ENCODE peak calls at places on chromosomes 6 and 20, in eight cellular contexts. H, I, F, U, M, A, W and J are unnamed samples.

GRCh38 chr6:154683756-154684523 is 49.3 kb upstream of the SCAF8 start:
- DNase-seq in H (no peak), A (no peak), W (no peak), U (no peak), M (no peak), F (no peak), I (no peak), J (no peak)

GRCh38 chr6:63403725-63404124 is 83.9 kb upstream of the LGSN start:
- DNase-seq in W (no peak), H (no peak), I (no peak), F (no peak), U (no peak), A (no peak), M (no peak), J (no peak)

GRCh38 chr20:64069614-64070243 is 6.7 kb downstream of the TCEA2 start:
- DNase-seq in H (no peak), F (no peak), U (peak), A (peak), M (no peak), W (no peak), I (no peak), J (no peak)

GRCh38 chr20:22795897-22796296 is 211.5 kb upstream of the FOXA2 start:
- DNase-seq in F (peak), H (no peak), M (no peak), W (peak), I (no peak), A (no peak), U (no peak), J (no peak)

GRCh38 chr6:14286144-14286543 is 168.6 kb downstream of the CD83 start:
- DNase-seq in F (peak), H (no peak), A (no peak), W (peak), U (no peak), I (no peak), M (no peak), J (no peak)

GRCh38 chr6:148144917-148145521 is 197.6 kb upstream of the SASH1 start:
- DNase-seq in H (peak), F (peak), I (peak), U (peak), M (peak), A (peak), W (no peak), J (peak)

GRCh38 chr6:131013495-131013894 is 49.5 kb downstream of the EPB41L2 start:
- DNase-seq in H (no peak), W (peak), F (no peak), I (no peak), U (no peak), M (no peak), A (no peak), J (no peak)

GRCh38 chr6:136284909-136285308 is 4.7 kb downstream of the BCLAF1 start:
- DNase-seq in H (no peak), M (no peak), F (no peak), U (no peak), W (peak), I (no peak), A (no peak), J (no peak)

GRCh38 chr6:41167173-41167963 is 4.5 kb upstream of the TREM2 start:
- DNase-seq in U (peak), I (no peak), A (no peak), M (no peak), W (no peak), H (no peak), F (no peak), J (no peak)

GRCh38 chr20:49612127-49612738 is 44.3 kb upstream of the PTGIS start:
- DNase-seq in A (no peak), F (no peak), M (no peak), U (no peak), W (no peak), H (no peak), I (no peak), J (no peak)

GRCh38 chr6:41424370-41425058 is 89.1 kb downstream of the NCR2 start:
- DNase-seq in A (peak), M (peak), H (peak), W (no peak), I (peak), U (peak), F (peak), J (peak)

GRCh38 chr6:83429857-83430605 is 820 bp downstream of the ME1 start:
- DNase-seq in M (no peak), A (no peak), W (no peak), F (no peak), I (no peak), U (peak), H (no peak), J (no peak)

GRCh38 chr6:144566868-144567615 is 281.9 kb downstream of the UTRN start:
- DNase-seq in U (no peak), M (no peak), W (no peak), F (no peak), A (no peak), H (no peak), I (no peak), J (no peak)

GRCh38 chr20:50399917-50400704 is 110.1 kb upstream of the PTPN1 start:
- DNase-seq in U (no peak), W (no peak), I (no peak), F (no peak), M (no peak), A (no peak), H (no peak), J (no peak)

GRCh38 chr20:62795023-62795761 is 1.1 kb upstream of the MRGBP start:
- DNase-seq in I (peak), H (peak), F (no peak), W (no peak), M (peak), A (peak), U (peak), J (peak)

GRCh38 chr20:53884859-53885654 is 185.3 kb downstream of the BCAS1 start:
- DNase-seq in I (no peak), F (no peak), H (no peak), U (no peak), A (no peak), W (no peak), M (no peak), J (peak)

GRCh38 chr6:33297406-33297955 is 1.3 kb downstream of the RGL2 start:
- DNase-seq in U (peak), F (no peak), M (no peak), I (no peak), H (no peak), W (no peak), A (peak), J (no peak)

GRCh38 chr6:114364295-114364694 is 21.5 kb upstream of the HS3ST5 start:
- DNase-seq in H (no peak), U (peak), M (no peak), I (no peak), A (no peak), F (no peak), W (peak), J (no peak)

GRCh38 chr6:157245486-157245885 is 77.8 kb downstream of the TMEM242 start:
- DNase-seq in A (peak), U (no peak), W (no peak), F (no peak), H (no peak), M (no peak), I (no peak), J (no peak)

GRCh38 chr6:33714385-33715040 is 3.0 kb upstream of the UQCC2 start:
- DNase-seq in H (no peak), A (peak), I (no peak), W (no peak), U (no peak), M (no peak), F (no peak), J (no peak)

GRCh38 chr6:89462503-89462902 is 29.6 kb downstream of the ANKRD6 start:
- DNase-seq in M (no peak), H (no peak), F (no peak), U (no peak), W (no peak), I (no peak), A (no peak), J (no peak)

GRCh38 chr20:44646641-44647274 is 4.7 kb downstream of the ADA start:
- DNase-seq in H (no peak), F (no peak), U (no peak), W (no peak), M (no peak), A (no peak), I (no peak), J (no peak)

GRCh38 chr20:50982372-50982771 is 23.8 kb downstream of the MOCS3 start:
- DNase-seq in W (peak), H (no peak), I (no peak), F (peak), A (no peak), U (no peak), M (no peak), J (no peak)

GRCh38 chr6:40286721-40287120 is 300.4 kb downstream of the LRFN2 start:
- DNase-seq in I (no peak), M (no peak), F (no peak), H (no peak), W (no peak), U (peak), A (no peak), J (no peak)

GRCh38 chr6:157392927-157393666 is 12.1 kb downstream of the ZDHHC14 start:
- DNase-seq in A (no peak), I (no peak), W (no peak), M (no peak), H (no peak), U (no peak), F (no peak), J (no peak)

GRCh38 chr6:36436466-36436865 is 6.2 kb downstream of the PXT1 start:
- DNase-seq in W (peak), U (no peak), F (no peak), I (no peak), A (no peak), H (no peak), M (no peak), J (no peak)

GRCh38 chr20:34401741-34402455 is 38.8 kb downstream of the ITCH start:
- DNase-seq in W (no peak), U (no peak), F (no peak), M (no peak), I (no peak), A (no peak), H (no peak), J (no peak)

GRCh38 chr6:6629416-6629815 is 40.9 kb downstream of the LY86 start:
- DNase-seq in I (no peak), W (no peak), F (no peak), H (no peak), U (no peak), M (no peak), A (no peak), J (no peak)

GRCh38 chr6:33727932-33728331 is 16.4 kb upstream of the UQCC2 start:
- DNase-seq in W (no peak), A (no peak), F (no peak), U (no peak), H (no peak), I (no peak), M (no peak), J (no peak)

GRCh38 chr6:155419161-155419560 is 36.5 kb downstream of the NOX3 start:
- DNase-seq in M (no peak), I (no peak), U (no peak), W (peak), H (no peak), A (no peak), F (no peak), J (no peak)

GRCh38 chr20:49889245-49889942 is 25.9 kb downstream of the SPATA2 start:
- DNase-seq in A (no peak), F (no peak), W (no peak), H (no peak), I (no peak), U (no peak), M (no peak), J (no peak)

GRCh38 chr20:64029293-64030117 is 6.5 kb upstream of the C20orf204 start:
- DNase-seq in A (no peak), W (no peak), U (no peak), H (no peak), F (no peak), I (no peak), M (no peak), J (no peak)

GRCh38 chr6:148915889-148916288 is 169.1 kb downstream of the UST start:
- DNase-seq in M (no peak), W (no peak), H (no peak), F (no peak), U (no peak), A (no peak), I (no peak), J (no peak)

GRCh38 chr6:71498643-71499042 is 210.0 kb downstream of the OGFRL1 start:
- DNase-seq in A (no peak), F (no peak), U (no peak), H (no peak), I (no peak), W (no peak), M (no peak), J (no peak)

GRCh38 chr6:18219611-18220010 is 44.7 kb downstream of the DEK start:
- DNase-seq in U (no peak), H (no peak), F (no peak), W (no peak), M (no peak), I (no peak), A (no peak), J (no peak)

GRCh38 chr20:45969712-45970634 is 2.0 kb downstream of the ZNF335 start:
- DNase-seq in F (no peak), A (peak), W (no peak), U (peak), M (no peak), I (no peak), H (no peak), J (no peak)

GRCh38 chr6:47034919-47035318 is 7.2 kb downstream of the ADGRF1 start:
- DNase-seq in I (no peak), M (no peak), F (peak), U (no peak), A (no peak), H (no peak), W (peak), J (no peak)

GRCh38 chr20:16455296-16455695 is 118.0 kb downstream of the KIF16B start:
- DNase-seq in A (no peak), I (no peak), F (no peak), M (no peak), W (no peak), H (no peak), U (no peak), J (no peak)